ENCODE peak calls at places on chromosomes 13 and 19, in six cellular contexts. W, F, Q, H, A and K are unnamed samples.

GRCh38 chr13:46489586-46490023 is 63.4 kb upstream of the LRCH1 start:
- DNase-seq in W (no peak), F (no peak), Q (peak), H (no peak), A (peak), K (no peak)

GRCh38 chr13:50358221-50358620 is 343.0 kb downstream of the KCNRG start:
- DNase-seq in W (no peak), F (no peak), Q (no peak), H (no peak), A (no peak), K (no peak)

GRCh38 chr19:41324921-41325639 is 15.1 kb downstream of the CCDC97 start:
- DNase-seq in W (peak), F (peak), Q (peak), H (no peak), A (peak), K (peak)

GRCh38 chr13:92833071-92833470 is 393.5 kb upstream of the GPC6 start:
- DNase-seq in W (no peak), F (no peak), Q (no peak), H (no peak), A (peak), K (no peak)

GRCh38 chr19:7781157-7781556 is 18.1 kb downstream of the CLEC4M start:
- DNase-seq in W (no peak), F (no peak), Q (no peak), H (no peak), A (no peak), K (no peak)

GRCh38 chr13:113927661-113928581 is 46.0 kb downstream of the C13orf46 start:
- DNase-seq in W (peak), F (no peak), Q (peak), H (peak), A (peak), K (peak)

GRCh38 chr13:49240017-49240416 is 7.7 kb upstream of the CDADC1 start:
- DNase-seq in W (no peak), F (no peak), Q (no peak), H (no peak), A (peak), K (no peak)

GRCh38 chr13:22128413-22129198 is 457.7 kb downstream of the FGF9 start:
- DNase-seq in W (no peak), F (no peak), Q (no peak), H (no peak), A (peak), K (no peak)

GRCh38 chr13:113413178-113413897 is 40.0 kb downstream of the ADPRHL1 start:
- DNase-seq in W (no peak), F (no peak), Q (peak), H (no peak), A (no peak), K (no peak)

GRCh38 chr13:40060318-40061007 is 405.0 kb downstream of the COG6 start:
- DNase-seq in W (no peak), F (peak), Q (peak), H (peak), A (no peak), K (no peak)

GRCh38 chr19:43525836-43526771 is 897 bp downstream of the ETHE1 start:
- DNase-seq in W (peak), F (peak), Q (no peak), H (no peak), A (peak), K (peak)

GRCh38 chr19:29379257-29379986 is 146.4 kb upstream of the VSTM2B start:
- DNase-seq in W (peak), F (no peak), Q (no peak), H (no peak), A (no peak), K (peak)

GRCh38 chr13:32423592-32423991 is 4.3 kb downstream of the N4BP2L1 start:
- DNase-seq in W (no peak), F (no peak), Q (no peak), H (no peak), A (no peak), K (no peak)

GRCh38 chr13:18960637-18961227 is 220.9 kb downstream of the TUBA3C start:
- DNase-seq in W (no peak), F (no peak), Q (no peak), H (no peak), A (no peak), K (no peak)

GRCh38 chr19:53981408-53981998 is 9.9 kb upstream of the CACNG6 start:
- DNase-seq in W (no peak), F (no peak), Q (no peak), H (no peak), A (no peak), K (no peak)
- H3K4me3 ChIP-seq in W (no peak), F (no peak), Q (peak), H (no peak), A (no peak), K (no peak)

DNA sequence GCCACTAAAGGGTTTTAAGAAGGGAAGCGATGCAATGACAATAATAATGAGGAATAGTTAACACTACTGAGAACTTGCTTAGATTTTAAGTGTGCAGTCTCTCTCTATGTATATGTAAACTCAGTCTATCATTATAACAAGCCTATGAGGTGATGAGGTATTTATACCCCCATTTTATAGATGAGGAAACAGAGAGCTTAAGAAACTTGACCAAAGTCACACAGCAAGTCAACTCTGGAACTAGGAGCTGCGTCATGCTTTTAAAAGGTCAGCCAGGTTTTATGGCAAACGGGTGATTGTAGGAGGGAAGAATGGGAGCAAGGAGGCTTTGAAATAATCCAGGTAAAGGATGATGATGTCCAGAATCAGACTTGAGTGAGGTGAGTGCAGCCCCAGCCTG is 103.4 kb downstream of the TM9SF2 start:
- DNase-seq in W (no peak), F (no peak), Q (no peak), H (no peak), A (no peak), K (no peak)
- TF ChIP-seq POLR2A in W (no peak), F (no peak), Q (no peak), H (no peak), A (no peak), K (no peak)

GRCh38 chr13:23609414-23610186 is 39.4 kb downstream of the TNFRSF19 start:
- DNase-seq in W (no peak), F (peak), Q (peak), H (peak), A (peak), K (no peak)
- H3K4me3 ChIP-seq in W (no peak), F (no peak), Q (peak), H (no peak), A (peak), K (no peak)

DNA sequence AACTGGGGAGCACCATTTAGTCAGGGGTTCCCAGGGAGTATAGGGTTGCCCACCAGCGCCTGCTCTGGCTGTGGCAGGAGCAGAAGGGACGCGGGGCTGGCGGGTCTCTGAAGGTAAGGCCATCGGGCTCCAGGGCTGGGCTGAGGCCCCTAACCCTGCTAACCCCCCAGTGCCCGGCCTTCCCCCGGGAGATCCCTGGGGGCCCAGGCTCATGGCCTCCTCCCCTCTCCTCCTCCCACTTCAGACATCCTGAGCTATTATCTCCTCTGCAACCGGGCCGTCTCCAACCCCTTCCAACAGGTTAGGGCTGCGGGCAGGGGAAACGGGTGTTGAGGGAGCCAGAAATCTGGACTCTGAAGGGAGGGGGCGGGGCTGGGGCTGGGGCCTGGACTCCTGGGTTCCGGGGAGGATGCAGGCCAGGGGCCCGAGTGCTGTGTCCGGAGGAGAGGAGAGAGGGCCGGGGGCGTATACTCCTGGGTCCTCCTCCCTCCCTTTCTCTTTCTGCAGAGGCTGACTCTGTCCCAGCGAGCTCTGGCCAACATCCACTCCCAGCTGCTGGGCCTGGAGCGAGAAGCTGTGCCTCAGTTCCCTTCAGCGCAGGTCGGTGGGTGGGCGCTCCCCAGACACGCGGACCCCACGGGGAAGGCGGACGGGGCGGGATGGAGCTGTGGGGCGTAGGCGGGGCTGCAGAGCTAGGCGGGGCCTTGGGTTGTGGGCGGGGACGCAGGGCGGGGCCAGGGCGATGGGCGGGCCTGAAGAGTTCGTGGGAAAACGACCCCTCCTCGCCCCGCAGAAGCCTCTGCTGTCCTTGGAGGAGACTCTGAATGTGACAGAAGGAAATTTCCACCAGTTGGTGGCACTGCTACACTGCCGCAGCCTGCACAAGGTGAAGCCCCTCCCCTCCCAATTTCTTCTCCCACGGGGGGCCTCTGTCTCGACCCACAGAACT is 15.3 kb downstream of the TTYH1 start:
- DNase-seq in W (no peak), F (peak), Q (no peak), H (no peak), A (no peak), K (no peak)
- TF ChIP-seq POLR2A in W (no peak), F (no peak), Q (no peak), H (no peak), A (no peak), K (no peak)

GRCh38 chr19:51750381-51751124 is 1.1 kb downstream of the FPR1 start:
- DNase-seq in W (no peak), F (no peak), Q (no peak), H (no peak), A (no peak), K (no peak)

GRCh38 chr19:51754770-51755169 is 3.1 kb upstream of the FPR1 start:
- DNase-seq in W (no peak), F (no peak), Q (no peak), H (no peak), A (no peak), K (peak)

GRCh38 chr19:51754106-51754505 is 2.4 kb upstream of the FPR1 start:
- DNase-seq in W (no peak), F (no peak), Q (no peak), H (no peak), A (no peak), K (peak)

GRCh38 chr19:51749979-51750378 is 1.7 kb downstream of the FPR1 start:
- DNase-seq in W (no peak), F (no peak), Q (no peak), H (no peak), A (no peak), K (no peak)

DNA sequence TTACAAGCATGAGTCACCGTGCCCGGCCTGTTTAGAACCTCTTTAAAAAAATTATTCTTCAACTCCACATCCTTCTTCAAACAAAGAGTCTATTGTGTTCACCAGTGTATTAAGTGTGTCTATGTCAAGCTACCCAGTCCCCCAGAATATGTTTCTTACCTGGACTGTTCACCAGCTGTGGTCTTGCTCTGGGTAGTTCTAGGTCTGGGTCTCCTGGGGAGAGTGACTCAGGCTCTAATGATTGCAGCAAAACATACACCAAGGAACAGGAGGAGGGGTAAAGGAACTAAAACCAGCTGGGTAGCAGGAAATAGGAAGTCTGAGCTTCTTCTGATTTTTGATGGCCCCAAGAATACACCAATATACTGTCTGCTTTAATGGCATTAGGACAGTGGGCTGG is at the start of gene FPR1:
- DNase-seq in W (no peak), F (no peak), Q (no peak), H (no peak), A (no peak), K (no peak)
- H3K4me3 ChIP-seq in W (no peak), F (no peak), Q (peak), H (no peak), A (no peak), K (peak)

DNA sequence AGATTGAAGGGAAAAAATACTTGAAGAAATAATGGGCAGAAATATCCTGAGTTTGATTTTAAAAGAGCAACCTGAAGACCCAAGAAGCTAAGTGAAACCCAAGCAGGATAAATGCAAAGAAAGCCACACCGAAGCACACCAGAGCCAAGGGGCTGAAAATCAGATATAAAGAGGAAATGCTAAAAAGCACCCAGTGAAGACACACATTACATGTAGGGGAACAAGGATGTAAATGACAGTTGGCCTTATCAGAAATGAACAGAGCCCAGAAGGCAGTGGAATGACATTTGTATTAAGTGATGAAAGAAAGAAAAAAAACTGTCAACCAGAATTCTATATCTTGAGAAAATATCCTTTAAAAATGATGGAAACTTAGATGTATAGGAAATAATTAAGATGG is 139.1 kb downstream of the SLC7A1 start:
- DNase-seq in W (no peak), F (no peak), Q (no peak), H (no peak), A (no peak), K (no peak)
- TF ChIP-seq POLR2A in W (no peak), F (no peak), Q (no peak), H (no peak), A (no peak), K (no peak)

DNA sequence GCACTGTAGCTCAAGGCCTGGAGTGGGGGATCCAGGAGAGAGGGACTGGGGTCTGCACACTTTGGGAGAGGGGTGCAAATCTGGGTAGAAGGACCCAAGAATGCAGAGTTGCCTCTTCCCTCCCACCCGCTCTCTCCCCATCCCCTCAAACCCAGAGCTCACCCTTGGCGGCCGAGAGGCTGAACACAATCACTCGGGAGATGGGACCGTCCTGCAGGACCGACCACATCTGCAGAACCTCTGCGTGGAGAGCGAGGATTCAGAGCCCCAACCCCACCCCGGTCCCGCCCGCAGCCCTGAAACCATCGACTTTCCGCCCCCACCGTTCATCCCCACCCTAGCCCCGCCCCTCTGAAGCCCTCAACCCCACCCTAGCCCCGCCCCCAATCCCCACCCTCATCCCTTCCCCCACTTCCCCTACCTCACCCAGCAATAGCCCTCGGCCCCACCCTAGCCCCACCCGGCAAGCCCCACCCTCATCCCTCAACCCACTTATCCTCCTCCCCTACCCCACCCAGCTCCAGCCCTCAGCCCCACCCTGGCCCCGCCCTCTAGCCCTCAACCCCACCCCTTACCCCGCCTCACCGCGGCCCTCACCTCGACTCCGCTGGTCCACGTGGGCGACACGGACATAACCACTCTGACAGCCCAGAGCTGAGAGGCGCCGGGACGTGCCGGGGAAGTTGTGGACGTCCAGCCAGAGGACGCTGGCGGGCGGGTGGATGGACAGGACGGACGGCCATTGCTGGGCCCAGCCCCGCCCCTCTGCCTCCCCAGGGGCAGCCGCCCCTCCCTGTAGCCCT is 4.1 kb downstream of the KPTN start:
- DNase-seq in W (no peak), F (no peak), Q (no peak), H (no peak), A (no peak), K (no peak)
- H3K4me3 ChIP-seq in W (no peak), F (no peak), Q (peak), H (no peak), A (peak), K (no peak)

GRCh38 chr19:49877879-49878743 is 609 bp downstream of the TBC1D17 start:
- DNase-seq in W (peak), F (peak), Q (peak), H (peak), A (peak), K (peak)
- TF ChIP-seq POLR2A in W (no peak), F (no peak), Q (no peak), H (no peak), A (no peak), K (no peak)

GRCh38 chr13:66344770-66345367 is 885.3 kb downstream of the PCDH9 start:
- DNase-seq in W (no peak), F (no peak), Q (no peak), H (no peak), A (no peak), K (no peak)

GRCh38 chr13:66343224-66343828 is 886.8 kb downstream of the PCDH9 start:
- DNase-seq in W (no peak), F (no peak), Q (no peak), H (no peak), A (no peak), K (no peak)

GRCh38 chr13:66348745-66349720 is 881.1 kb downstream of the PCDH9 start:
- DNase-seq in W (no peak), F (no peak), Q (no peak), H (no peak), A (no peak), K (no peak)

GRCh38 chr13:66347718-66348117 is 882.4 kb downstream of the PCDH9 start:
- DNase-seq in W (no peak), F (no peak), Q (no peak), H (no peak), A (peak), K (no peak)

GRCh38 chr13:66345988-66346387 is 884.1 kb downstream of the PCDH9 start:
- DNase-seq in W (no peak), F (no peak), Q (no peak), H (no peak), A (no peak), K (no peak)
- H3K4me3 ChIP-seq in W (no peak), F (no peak), Q (no peak), H (no peak), A (no peak), K (no peak)